ENCODE peak calls at places on chromosomes 12 and 14, in four cellular contexts. Q is SK-N-SH, O is transverse colon, M is spleen. J is an unnamed sample.

GRCh38 chr12:125892276-125892675 is 827.0 kb downstream of the AACS start:
- DNase-seq in M (no peak), O (no peak), Q (no peak), J (no peak)

GRCh38 chr12:98438826-98439225 is 76.6 kb upstream of the TMPO start:
- DNase-seq in Q (no peak), M (no peak), O (no peak), J (no peak)

GRCh38 chr14:52078093-52078492 is 9.2 kb upstream of the NID2 start:
- DNase-seq in M (no peak), Q (no peak), O (no peak), J (no peak)

GRCh38 chr14:101123639-101124525 is 220.4 kb upstream of the RTL1 start:
- DNase-seq in O (no peak), M (no peak), Q (peak), J (peak)

GRCh38 chr12:92929957-92930356 is 862 bp upstream of the EEA1 start:
- DNase-seq in M (no peak), Q (no peak), O (no peak), J (no peak)

GRCh38 chr14:59406454-59407245 is 58.5 kb downstream of the GPR135 start:
- DNase-seq in O (no peak), M (no peak), Q (no peak), J (no peak)

GRCh38 chr14:61388976-61389576 is 67.7 kb downstream of the PRKCH start:
- DNase-seq in M (no peak), O (no peak), Q (no peak), J (no peak)

GRCh38 chr14:99737451-99737951 is 53.4 kb downstream of the CYP46A1 start:
- DNase-seq in Q (peak), M (no peak), O (no peak), J (peak)

GRCh38 chr12:29320295-29321090 is 60.5 kb downstream of the ERGIC2 start:
- DNase-seq in Q (no peak), M (no peak), O (no peak), J (no peak)

GRCh38 chr14:54440037-54440436 is 1.1 kb downstream of the CNIH1 start:
- DNase-seq in M (no peak), Q (no peak), O (no peak), J (no peak)

GRCh38 chr12:90910958-90911357 is 44.0 kb downstream of the CCER1 start:
- DNase-seq in O (no peak), Q (no peak), M (no peak), J (no peak)

GRCh38 chr12:57464569-57464968 is 5.0 kb downstream of the GLI1 start:
- DNase-seq in M (peak), O (no peak), Q (no peak), J (no peak)

GRCh38 chr14:31990183-31990862 is 86.8 kb upstream of the ARHGAP5 start:
- DNase-seq in M (no peak), Q (no peak), O (no peak), J (no peak)

GRCh38 chr12:2431810-2432209 is 363.0 kb upstream of the FKBP4 start:
- DNase-seq in M (no peak), Q (no peak), O (peak), J (no peak)

GRCh38 chr14:24238527-24239037 is 3.8 kb downstream of the TINF2 start:
- DNase-seq in M (peak), Q (no peak), O (no peak), J (no peak)

GRCh38 chr14:76958975-76959710 is 69.4 kb downstream of the IRF2BPL start:
- DNase-seq in Q (peak), O (no peak), M (no peak), J (no peak)

GRCh38 chr12:128823216-128823915 is 392 bp downstream of the SLC15A4 start:
- DNase-seq in Q (no peak), O (peak), M (peak), J (no peak)

GRCh38 chr12:46677749-46678148 is 148.0 kb downstream of the SLC38A4 start:
- DNase-seq in M (no peak), Q (peak), O (no peak), J (no peak)

GRCh38 chr14:67003009-67003753 is 186.1 kb upstream of the GARIN2 start:
- DNase-seq in O (no peak), Q (no peak), M (no peak), J (no peak)

GRCh38 chr12:71641390-71641789 is 22.3 kb downstream of the ZFC3H1 start:
- DNase-seq in O (no peak), Q (no peak), M (no peak), J (no peak)

GRCh38 chr14:74571901-74572828 is 39.9 kb downstream of the LTBP2 start:
- DNase-seq in O (peak), M (peak), Q (no peak), J (no peak)

GRCh38 chr12:65442418-65442817 is 163.9 kb downstream of the MSRB3 start:
- DNase-seq in M (no peak), Q (no peak), O (no peak), J (no peak)

GRCh38 chr14:59482471-59483331 is 1.5 kb downstream of the L3HYPDH start:
- DNase-seq in Q (no peak), O (peak), M (no peak), J (no peak)

GRCh38 chr12:111010061-111010460 is 89.7 kb upstream of the MYL2 start:
- DNase-seq in M (no peak), Q (no peak), O (no peak), J (no peak)

GRCh38 chr14:71321556-71322315 is 414.5 kb downstream of the PCNX1 start:
- DNase-seq in M (no peak), Q (no peak), O (no peak), J (no peak)

GRCh38 chr12:132700212-132700913 is 10.3 kb upstream of the PGAM5 start:
- DNase-seq in Q (no peak), M (no peak), O (no peak), J (no peak)

GRCh38 chr12:56955631-56956256 is 1.7 kb downstream of the RDH16 start:
- DNase-seq in Q (no peak), M (no peak), O (no peak), J (no peak)

GRCh38 chr14:64158608-64159007 is 135.6 kb downstream of the ESR2 start:
- DNase-seq in O (no peak), M (no peak), Q (no peak), J (no peak)

GRCh38 chr14:66330916-66331315 is 155.3 kb upstream of the CCDC196 start:
- DNase-seq in Q (no peak), O (no peak), M (no peak), J (no peak)

GRCh38 chr14:99415496-99416281 is 65.0 kb downstream of the SETD3 start:
- DNase-seq in Q (peak), M (no peak), O (peak), J (peak)

GRCh38 chr12:105825141-105825540 is 313.6 kb downstream of the NUAK1 start:
- DNase-seq in M (no peak), Q (no peak), O (no peak), J (no peak)

GRCh38 chr12:39912211-39912980 is 193.5 kb downstream of the SLC2A13 start:
- DNase-seq in Q (no peak), O (peak), M (no peak), J (peak)

GRCh38 chr12:54538136-54538700 is 11.2 kb upstream of the PDE1B start:
- DNase-seq in M (no peak), Q (no peak), O (no peak), J (no peak)

GRCh38 chr12:106113042-106113441 is 25.7 kb downstream of the NUAK1 start:
- DNase-seq in M (no peak), O (no peak), Q (no peak), J (no peak)

GRCh38 chr14:24275524-24276139 is 4.2 kb upstream of the RABGGTA start:
- DNase-seq in Q (no peak), O (no peak), M (no peak), J (no peak)

GRCh38 chr12:70543444-70543843 is 93.8 kb downstream of the PTPRB start:
- DNase-seq in M (no peak), O (no peak), Q (no peak), J (no peak)

DNA sequence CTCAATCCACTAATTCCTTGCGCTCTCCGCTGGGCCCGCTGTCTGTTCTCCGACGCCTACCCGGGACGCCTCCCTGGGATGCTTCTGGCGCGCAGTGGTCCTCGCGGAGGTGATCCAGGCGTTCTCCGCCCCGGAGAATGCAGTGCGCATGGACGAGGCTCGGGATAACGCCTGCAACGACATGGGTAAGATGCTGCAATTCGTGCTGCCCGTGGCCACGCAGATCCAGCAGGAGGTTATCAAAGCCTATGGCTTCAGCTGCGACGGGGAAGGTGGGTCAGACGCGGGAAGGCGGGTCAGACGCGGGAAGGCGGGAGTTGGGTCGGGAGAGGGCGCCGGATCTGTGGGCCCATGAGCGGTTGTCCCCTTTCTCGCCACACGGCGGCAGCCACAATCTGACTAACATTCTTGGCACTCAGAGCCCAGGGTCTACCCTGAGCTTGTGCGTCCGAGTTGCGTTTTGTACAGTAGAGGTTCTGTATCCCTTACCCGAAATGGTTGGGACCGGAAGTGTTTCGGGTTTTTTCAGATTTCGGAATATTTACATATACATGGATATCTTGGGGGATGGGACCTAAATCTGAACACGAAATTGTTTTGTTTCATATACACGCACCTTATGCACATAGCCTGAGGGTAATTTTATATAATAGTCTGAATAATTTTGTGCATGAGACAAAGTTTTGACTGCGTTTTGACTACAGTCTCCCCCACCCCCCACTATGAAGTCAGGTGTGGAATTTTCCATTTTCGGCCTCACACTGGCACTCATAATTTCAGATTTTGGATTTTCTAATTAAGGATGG is 762 bp downstream of the C12orf57 start:
- DNase-seq in M (peak), O (peak), Q (peak), J (peak)
- TF ChIP-seq POLR2AphosphoS5 in M (peak), O (peak), Q (no peak), J (peak)

GRCh38 chr12:108638997-108639822 is 5.5 kb upstream of the SELPLG start:
- DNase-seq in M (no peak), Q (no peak), O (no peak), J (no peak)
- H3K27ac ChIP-seq in M (peak), Q (no peak), O (peak), J (peak)

GRCh38 chr14:103385994-103386491 is 828 bp downstream of the MARK3 start:
- DNase-seq in M (peak), Q (peak), O (peak), J (peak)

GRCh38 chr14:103382375-103382774 is 2.8 kb upstream of the MARK3 start:
- DNase-seq in O (no peak), M (no peak), Q (no peak), J (no peak)

GRCh38 chr14:103384450-103385152 is 614 bp upstream of the MARK3 start:
- DNase-seq in M (no peak), Q (no peak), O (no peak), J (no peak)

GRCh38 chr14:103386632-103387329 is 1.6 kb downstream of the MARK3 start:
- DNase-seq in Q (no peak), O (no peak), M (no peak), J (no peak)

DNA sequence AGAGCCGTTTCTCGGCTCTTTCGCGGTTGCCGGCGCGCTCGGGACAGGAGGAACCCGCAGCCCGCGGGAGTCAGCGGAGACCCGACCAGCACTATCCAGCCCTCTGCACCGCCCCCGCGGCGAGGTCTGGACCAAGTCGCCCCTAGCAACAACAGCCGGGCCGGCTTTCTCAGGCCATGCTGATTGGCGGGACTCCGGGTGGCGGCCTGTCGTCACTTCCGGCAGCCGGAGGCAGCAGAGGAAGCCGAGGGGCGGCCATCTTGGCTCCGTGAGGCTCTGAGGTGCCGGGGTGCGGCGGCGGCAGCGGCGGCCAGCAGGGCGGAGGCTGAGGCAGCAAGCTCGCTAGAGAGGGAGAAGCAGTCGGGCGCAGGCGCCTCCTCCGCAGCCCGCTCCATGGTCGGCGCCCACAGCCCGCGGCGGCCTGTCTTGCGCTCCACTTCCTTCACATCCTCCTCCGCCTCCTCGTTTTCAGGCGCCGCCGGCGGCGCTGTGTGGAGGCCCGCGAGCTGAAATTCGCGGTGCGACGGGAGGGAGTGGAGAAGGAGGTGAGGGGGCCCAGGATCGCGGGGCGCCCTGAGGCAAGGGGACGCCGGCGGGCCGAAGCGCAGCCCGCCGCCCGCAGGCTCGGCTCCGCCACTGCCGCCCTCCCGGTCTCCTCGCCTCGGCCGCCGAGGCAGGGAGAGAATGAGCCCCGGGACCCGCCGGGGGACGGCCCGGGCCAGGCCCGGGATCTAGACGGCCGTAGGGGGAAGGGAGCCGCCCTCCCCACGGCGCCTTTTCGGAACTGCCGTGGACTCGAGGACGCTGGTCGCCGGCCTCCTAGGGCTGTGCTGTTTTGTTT is at the start of gene MARK3:
- DNase-seq in O (peak), Q (peak), M (peak), J (peak)
- TF ChIP-seq POLR2AphosphoS5 in O (peak), Q (peak), M (peak), J (peak)

GRCh38 chr12:52440821-52441319 is 6.7 kb upstream of the KRT75 start:
- DNase-seq in O (no peak), M (no peak), Q (no peak), J (no peak)

GRCh38 chr12:52439420-52439819 is 5.2 kb upstream of the KRT75 start:
- DNase-seq in O (no peak), Q (no peak), M (no peak), J (no peak)

GRCh38 chr12:52441320-52441911 is 7.2 kb upstream of the KRT75 start:
- DNase-seq in Q (no peak), M (no peak), O (no peak), J (no peak)

GRCh38 chr12:52438305-52439301 is 4.4 kb upstream of the KRT75 start:
- DNase-seq in Q (no peak), M (no peak), O (no peak), J (no peak)

DNA sequence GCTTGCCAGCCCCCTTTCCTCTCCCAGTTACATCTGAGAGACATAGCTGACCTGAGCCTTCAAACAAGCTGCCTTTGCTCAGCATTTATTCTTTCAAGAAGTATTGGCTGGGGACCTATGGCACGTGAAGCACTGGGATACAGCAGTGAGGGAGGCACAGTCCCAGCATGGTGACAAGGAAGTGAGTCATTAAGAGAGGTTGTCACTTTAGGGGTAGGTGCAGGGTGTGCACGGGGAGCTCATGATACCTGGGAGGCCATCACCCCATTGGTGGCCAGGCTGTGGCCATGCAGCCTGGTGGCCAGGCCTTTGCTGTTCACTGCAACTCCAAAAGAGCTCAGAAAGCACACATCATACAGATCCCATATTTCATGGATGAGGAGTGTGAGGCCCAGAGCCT is 5.7 kb upstream of the KRT75 start:
- DNase-seq in O (no peak), Q (no peak), M (no peak), J (no peak)
- H3K27ac ChIP-seq in O (no peak), Q (peak), M (no peak), J (no peak)